ENCODE peak calls at places on chromosomes 5 and 9, in seven cellular contexts. One of them, this sample, is unnamed.

GRCh38 chr5:139474815-139475791 is 4.3 kb downstream of the SMIM33 start:
- DNase-seq in tibial artery: no peak
- DNase-seq in mesenteric fat pad: no peak
- DNase-seq in iPS-NIHi11: no peak
- DNase-seq in adipocyte: peak
- DNase-seq in NCI-H1436: no peak
- DNase-seq in NCI-H1092 treated with DMSO at 0.1 percent for 48 hours: no peak
- DNase-seq in this sample: peak

GRCh38 chr5:43425965-43426364 is 13.8 kb upstream of the CCL28 start:
- DNase-seq in mesenteric fat pad: no peak
- DNase-seq in adipocyte: peak
- DNase-seq in NCI-H1436: no peak
- DNase-seq in NCI-H1092 treated with DMSO at 0.1 percent for 48 hours: no peak
- DNase-seq in tibial artery: peak
- DNase-seq in iPS-NIHi11: no peak
- DNase-seq in this sample: no peak

GRCh38 chr5:77864997-77865396 is 88.9 kb upstream of the TBCA start:
- DNase-seq in tibial artery: no peak
- DNase-seq in iPS-NIHi11: no peak
- DNase-seq in mesenteric fat pad: no peak
- DNase-seq in NCI-H1436: no peak
- DNase-seq in adipocyte: no peak
- DNase-seq in NCI-H1092 treated with DMSO at 0.1 percent for 48 hours: no peak
- DNase-seq in this sample: no peak

GRCh38 chr5:66174338-66174737 is 30.2 kb downstream of the SREK1 start:
- DNase-seq in adipocyte: peak
- DNase-seq in iPS-NIHi11: no peak
- DNase-seq in NCI-H1092 treated with DMSO at 0.1 percent for 48 hours: no peak
- DNase-seq in mesenteric fat pad: no peak
- DNase-seq in tibial artery: no peak
- DNase-seq in NCI-H1436: no peak
- DNase-seq in this sample: no peak

GRCh38 chr5:173452098-173452497 is 123.9 kb upstream of the STC2 start:
- DNase-seq in NCI-H1092 treated with DMSO at 0.1 percent for 48 hours: no peak
- DNase-seq in tibial artery: no peak
- DNase-seq in adipocyte: peak
- DNase-seq in mesenteric fat pad: no peak
- DNase-seq in iPS-NIHi11: no peak
- DNase-seq in NCI-H1436: no peak
- DNase-seq in this sample: no peak

GRCh38 chr9:126222363-126222834 is 104.2 kb upstream of the MVB12B start:
- DNase-seq in iPS-NIHi11: peak
- DNase-seq in mesenteric fat pad: no peak
- DNase-seq in NCI-H1092 treated with DMSO at 0.1 percent for 48 hours: no peak
- DNase-seq in adipocyte: no peak
- DNase-seq in tibial artery: no peak
- DNase-seq in NCI-H1436: no peak
- DNase-seq in this sample: no peak

GRCh38 chr9:121638399-121638798 is 13.0 kb upstream of the DAB2IP start:
- DNase-seq in adipocyte: no peak
- DNase-seq in NCI-H1092 treated with DMSO at 0.1 percent for 48 hours: no peak
- DNase-seq in mesenteric fat pad: no peak
- DNase-seq in iPS-NIHi11: no peak
- DNase-seq in tibial artery: no peak
- DNase-seq in NCI-H1436: no peak
- DNase-seq in this sample: no peak

GRCh38 chr9:134236001-134236421 is 71.6 kb upstream of the RNU6ATAC start:
- DNase-seq in mesenteric fat pad: no peak
- DNase-seq in NCI-H1436: no peak
- DNase-seq in NCI-H1092 treated with DMSO at 0.1 percent for 48 hours: no peak
- DNase-seq in adipocyte: peak
- DNase-seq in tibial artery: no peak
- DNase-seq in iPS-NIHi11: no peak
- DNase-seq in this sample: no peak

GRCh38 chr5:150317048-150318003 is 14.6 kb upstream of the ARSI start:
- DNase-seq in NCI-H1436: no peak
- DNase-seq in mesenteric fat pad: peak
- DNase-seq in NCI-H1092 treated with DMSO at 0.1 percent for 48 hours: no peak
- DNase-seq in adipocyte: peak
- DNase-seq in tibial artery: no peak
- DNase-seq in iPS-NIHi11: peak
- DNase-seq in this sample: no peak

GRCh38 chr9:127684576-127684975 is 22.2 kb upstream of the CFAP157 start:
- DNase-seq in NCI-H1092 treated with DMSO at 0.1 percent for 48 hours: no peak
- DNase-seq in NCI-H1436: no peak
- DNase-seq in adipocyte: peak
- DNase-seq in iPS-NIHi11: no peak
- DNase-seq in mesenteric fat pad: no peak
- DNase-seq in tibial artery: no peak
- DNase-seq in this sample: no peak

GRCh38 chr9:95341262-95342011 is 23.9 kb upstream of the FANCC start:
- DNase-seq in mesenteric fat pad: no peak
- DNase-seq in iPS-NIHi11: no peak
- DNase-seq in NCI-H1092 treated with DMSO at 0.1 percent for 48 hours: no peak
- DNase-seq in tibial artery: no peak
- DNase-seq in adipocyte: peak
- DNase-seq in NCI-H1436: no peak
- DNase-seq in this sample: no peak

GRCh38 chr5:1196562-1196961 is 4.8 kb upstream of the SLC6A19 start:
- DNase-seq in adipocyte: no peak
- DNase-seq in tibial artery: no peak
- DNase-seq in NCI-H1092 treated with DMSO at 0.1 percent for 48 hours: no peak
- DNase-seq in NCI-H1436: no peak
- DNase-seq in mesenteric fat pad: no peak
- DNase-seq in iPS-NIHi11: no peak
- DNase-seq in this sample: no peak

GRCh38 chr5:172834570-172835245 is 657 bp downstream of the ERGIC1 start:
- DNase-seq in mesenteric fat pad: no peak
- DNase-seq in adipocyte: peak
- DNase-seq in tibial artery: no peak
- DNase-seq in NCI-H1436: no peak
- DNase-seq in iPS-NIHi11: peak
- DNase-seq in NCI-H1092 treated with DMSO at 0.1 percent for 48 hours: no peak
- DNase-seq in this sample: peak

GRCh38 chr5:60649288-60649917 is 50.6 kb downstream of the DEPDC1B start:
- DNase-seq in NCI-H1092 treated with DMSO at 0.1 percent for 48 hours: no peak
- DNase-seq in adipocyte: peak
- DNase-seq in mesenteric fat pad: no peak
- DNase-seq in NCI-H1436: no peak
- DNase-seq in iPS-NIHi11: no peak
- DNase-seq in tibial artery: no peak
- DNase-seq in this sample: no peak

GRCh38 chr9:126299706-126300276 is 26.8 kb upstream of the MVB12B start:
- DNase-seq in mesenteric fat pad: no peak
- DNase-seq in NCI-H1092 treated with DMSO at 0.1 percent for 48 hours: no peak
- DNase-seq in iPS-NIHi11: no peak
- DNase-seq in adipocyte: peak
- DNase-seq in NCI-H1436: no peak
- DNase-seq in tibial artery: no peak
- DNase-seq in this sample: no peak

GRCh38 chr5:72204946-72205345 is 97.7 kb downstream of the MAP1B start:
- DNase-seq in adipocyte: peak
- DNase-seq in mesenteric fat pad: no peak
- DNase-seq in NCI-H1436: no peak
- DNase-seq in tibial artery: no peak
- DNase-seq in NCI-H1092 treated with DMSO at 0.1 percent for 48 hours: no peak
- DNase-seq in iPS-NIHi11: no peak
- DNase-seq in this sample: no peak

GRCh38 chr5:123937230-123937629 is 425.3 kb downstream of the CSNK1G3 start:
- DNase-seq in NCI-H1092 treated with DMSO at 0.1 percent for 48 hours: no peak
- DNase-seq in mesenteric fat pad: no peak
- DNase-seq in iPS-NIHi11: peak
- DNase-seq in adipocyte: peak
- DNase-seq in NCI-H1436: no peak
- DNase-seq in tibial artery: no peak
- DNase-seq in this sample: peak

GRCh38 chr5:131277875-131278795 is 14.3 kb downstream of the CDC42SE2 start:
- DNase-seq in mesenteric fat pad: no peak
- DNase-seq in NCI-H1436: no peak
- DNase-seq in tibial artery: no peak
- DNase-seq in iPS-NIHi11: no peak
- DNase-seq in NCI-H1092 treated with DMSO at 0.1 percent for 48 hours: no peak
- DNase-seq in adipocyte: no peak
- DNase-seq in this sample: no peak

GRCh38 chr9:98118640-98119601 is at the start of gene TRIM14:
- DNase-seq in tibial artery: no peak
- DNase-seq in NCI-H1092 treated with DMSO at 0.1 percent for 48 hours: peak
- DNase-seq in iPS-NIHi11: peak
- DNase-seq in mesenteric fat pad: peak
- DNase-seq in NCI-H1436: no peak
- DNase-seq in adipocyte: peak
- DNase-seq in this sample: peak

GRCh38 chr5:177310332-177310731 is 1.4 kb downstream of the MXD3 start:
- DNase-seq in NCI-H1436: no peak
- DNase-seq in adipocyte: no peak
- DNase-seq in tibial artery: peak
- DNase-seq in mesenteric fat pad: no peak
- DNase-seq in iPS-NIHi11: no peak
- DNase-seq in NCI-H1092 treated with DMSO at 0.1 percent for 48 hours: peak
- DNase-seq in this sample: no peak

GRCh38 chr5:72517961-72518690 is 10.9 kb upstream of the ZNF366 start:
- DNase-seq in adipocyte: no peak
- DNase-seq in mesenteric fat pad: no peak
- DNase-seq in tibial artery: peak
- DNase-seq in NCI-H1092 treated with DMSO at 0.1 percent for 48 hours: no peak
- DNase-seq in NCI-H1436: no peak
- DNase-seq in iPS-NIHi11: no peak
- DNase-seq in this sample: no peak

GRCh38 chr9:87533291-87533690 is 35.6 kb downstream of the DAPK1 start:
- DNase-seq in NCI-H1436: no peak
- DNase-seq in tibial artery: no peak
- DNase-seq in iPS-NIHi11: no peak
- DNase-seq in NCI-H1092 treated with DMSO at 0.1 percent for 48 hours: no peak
- DNase-seq in adipocyte: no peak
- DNase-seq in mesenteric fat pad: no peak
- DNase-seq in this sample: no peak

GRCh38 chr5:44372028-44372427 is 17.2 kb downstream of the FGF10 start:
- DNase-seq in adipocyte: no peak
- DNase-seq in NCI-H1436: no peak
- DNase-seq in iPS-NIHi11: no peak
- DNase-seq in mesenteric fat pad: no peak
- DNase-seq in tibial artery: no peak
- DNase-seq in NCI-H1092 treated with DMSO at 0.1 percent for 48 hours: no peak
- DNase-seq in this sample: no peak

GRCh38 chr9:10706788-10707187 is 94.0 kb upstream of the PTPRD start:
- DNase-seq in NCI-H1436: no peak
- DNase-seq in mesenteric fat pad: no peak
- DNase-seq in adipocyte: no peak
- DNase-seq in NCI-H1092 treated with DMSO at 0.1 percent for 48 hours: no peak
- DNase-seq in iPS-NIHi11: no peak
- DNase-seq in tibial artery: no peak
- DNase-seq in this sample: no peak

GRCh38 chr5:138610468-138611294 is 35.5 kb upstream of the HSPA9 start:
- DNase-seq in tibial artery: no peak
- DNase-seq in mesenteric fat pad: no peak
- DNase-seq in iPS-NIHi11: peak
- DNase-seq in adipocyte: no peak
- DNase-seq in NCI-H1436: no peak
- DNase-seq in NCI-H1092 treated with DMSO at 0.1 percent for 48 hours: peak
- DNase-seq in this sample: no peak

GRCh38 chr9:12702160-12702758 is 9.1 kb downstream of the TYRP1 start:
- DNase-seq in mesenteric fat pad: no peak
- DNase-seq in adipocyte: peak
- DNase-seq in tibial artery: no peak
- DNase-seq in iPS-NIHi11: peak
- DNase-seq in NCI-H1092 treated with DMSO at 0.1 percent for 48 hours: no peak
- DNase-seq in NCI-H1436: no peak
- DNase-seq in this sample: no peak

GRCh38 chr5:59158165-59158564 is 575.3 kb downstream of the RAB3C start:
- DNase-seq in NCI-H1436: no peak
- DNase-seq in NCI-H1092 treated with DMSO at 0.1 percent for 48 hours: no peak
- DNase-seq in adipocyte: no peak
- DNase-seq in mesenteric fat pad: no peak
- DNase-seq in iPS-NIHi11: no peak
- DNase-seq in tibial artery: no peak
- DNase-seq in this sample: no peak

GRCh38 chr9:19967567-19968459 is 179.0 kb upstream of the SLC24A2 start:
- DNase-seq in tibial artery: no peak
- DNase-seq in mesenteric fat pad: no peak
- DNase-seq in adipocyte: peak
- DNase-seq in iPS-NIHi11: peak
- DNase-seq in NCI-H1092 treated with DMSO at 0.1 percent for 48 hours: no peak
- DNase-seq in NCI-H1436: peak
- DNase-seq in this sample: peak

GRCh38 chr9:31272456-31273295 is 1111.8 kb upstream of the ACO1 start:
- DNase-seq in mesenteric fat pad: no peak
- DNase-seq in adipocyte: no peak
- DNase-seq in NCI-H1092 treated with DMSO at 0.1 percent for 48 hours: no peak
- DNase-seq in tibial artery: no peak
- DNase-seq in iPS-NIHi11: no peak
- DNase-seq in NCI-H1436: no peak
- DNase-seq in this sample: no peak

GRCh38 chr9:37902804-37903580 is 935 bp downstream of the SLC25A51 start:
- DNase-seq in adipocyte: peak
- DNase-seq in mesenteric fat pad: peak
- DNase-seq in NCI-H1436: no peak
- DNase-seq in NCI-H1092 treated with DMSO at 0.1 percent for 48 hours: peak
- DNase-seq in iPS-NIHi11: no peak
- DNase-seq in tibial artery: peak
- DNase-seq in this sample: no peak

GRCh38 chr9:33148367-33149019 is 18.6 kb downstream of the B4GALT1 start:
- DNase-seq in NCI-H1436: no peak
- DNase-seq in mesenteric fat pad: peak
- DNase-seq in iPS-NIHi11: no peak
- DNase-seq in adipocyte: no peak
- DNase-seq in NCI-H1092 treated with DMSO at 0.1 percent for 48 hours: peak
- DNase-seq in tibial artery: no peak
- DNase-seq in this sample: no peak

GRCh38 chr9:88991066-88992030 is at the start of gene S1PR3:
- DNase-seq in NCI-H1092 treated with DMSO at 0.1 percent for 48 hours: no peak
- DNase-seq in NCI-H1436: no peak
- DNase-seq in adipocyte: peak
- DNase-seq in iPS-NIHi11: peak
- DNase-seq in mesenteric fat pad: peak
- DNase-seq in tibial artery: peak
- DNase-seq in this sample: no peak

This sample was measured in DND-41.